ENCODE peak calls at places on chromosomes 7 and 10, in eight cellular contexts. K is IMR-90, G is PC-9, L is thoracic aorta, Q is A549, W is iPS DF 6.9, D is astrocyte of the spinal cord, J is small intestine. A is an unnamed sample.

GRCh38 chr10:27223964-27224363 is 16.6 kb downstream of the ACBD5 start:
- DNase-seq in K (peak), G (no peak), L (no peak), Q (no peak), W (no peak), D (peak), J (peak), A (no peak)

GRCh38 chr7:27961255-27961654 is 219.3 kb downstream of the JAZF1 start:
- DNase-seq in K (peak), G (peak), L (no peak), Q (no peak), W (no peak), D (peak), J (no peak), A (peak)

GRCh38 chr10:22911889-22912762 is 15.7 kb upstream of the ARMC3 start:
- DNase-seq in K (no peak), G (no peak), L (no peak), Q (no peak), W (no peak), D (peak), J (peak), A (no peak)

GRCh38 chr10:23293145-23293724 is 51.4 kb downstream of the C10orf67 start:
- DNase-seq in K (peak), G (no peak), L (no peak), Q (peak), W (peak), D (peak), J (peak), A (no peak)

GRCh38 chr7:46485481-46486065 is 564.5 kb upstream of the IGFBP3 start:
- DNase-seq in K (peak), G (peak), L (no peak), Q (peak), W (no peak), D (peak), J (no peak), A (peak)

GRCh38 chr7:2037805-2038635 is 194.7 kb downstream of the MAD1L1 start:
- DNase-seq in K (peak), G (no peak), L (no peak), Q (no peak), W (no peak), D (peak), J (peak), A (no peak)

GRCh38 chr7:921581-922333 is 32.7 kb downstream of the ADAP1 start:
- DNase-seq in K (no peak), G (no peak), L (no peak), Q (no peak), W (no peak), D (no peak), J (peak), A (no peak)

GRCh38 chr7:24971333-24972165 is 8.4 kb downstream of the OSBPL3 start:
- DNase-seq in K (peak), G (peak), L (no peak), Q (no peak), W (no peak), D (peak), J (no peak), A (peak)

GRCh38 chr7:102046373-102047117 is 229.1 kb downstream of the CUX1 start:
- DNase-seq in K (peak), G (no peak), L (no peak), Q (no peak), W (no peak), D (no peak), J (no peak), A (no peak)

GRCh38 chr10:93599778-93600177 is 1.3 kb downstream of the RBP4 start:
- DNase-seq in K (no peak), G (no peak), L (no peak), Q (no peak), W (no peak), D (no peak), J (no peak), A (no peak)

GRCh38 chr10:93603023-93603422 is 2.0 kb upstream of the RBP4 start:
- DNase-seq in K (no peak), G (no peak), L (no peak), Q (no peak), W (no peak), D (no peak), J (no peak), A (no peak)

GRCh38 chr10:93600446-93600860 is 582 bp downstream of the RBP4 start:
- DNase-seq in K (no peak), G (no peak), L (no peak), Q (no peak), W (no peak), D (no peak), J (no peak), A (no peak)

GRCh38 chr10:93600861-93601773 is at the start of gene RBP4:
- DNase-seq in K (peak), G (no peak), L (no peak), Q (no peak), W (no peak), D (peak), J (peak), A (no peak)

DNA sequence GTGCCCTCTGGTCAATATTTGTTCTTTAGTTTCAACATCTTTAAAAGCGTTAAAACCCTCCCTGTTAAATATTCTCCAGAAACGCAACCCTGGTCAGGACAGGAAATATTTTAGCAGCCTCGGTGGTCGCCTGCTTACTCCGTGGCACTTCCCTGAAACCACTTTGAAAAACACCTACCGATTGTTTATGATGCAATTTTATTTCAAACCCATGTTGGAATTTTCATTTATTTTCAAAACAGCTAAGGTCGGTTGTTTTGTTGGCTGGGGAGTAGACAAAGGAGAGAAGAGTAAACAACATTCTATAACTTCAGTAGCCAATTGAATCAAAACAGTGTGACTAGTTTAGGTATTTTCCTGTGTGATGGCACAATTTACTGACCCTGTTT is 733 bp upstream of the RBP4 start:
- DNase-seq in K (no peak), G (no peak), L (no peak), Q (no peak), W (no peak), D (no peak), J (no peak), A (no peak)
- H3K4me3 ChIP-seq in K (no peak), G (no peak), L (peak), Q (peak), W (no peak), D (no peak), J (no peak), A (no peak)

DNA sequence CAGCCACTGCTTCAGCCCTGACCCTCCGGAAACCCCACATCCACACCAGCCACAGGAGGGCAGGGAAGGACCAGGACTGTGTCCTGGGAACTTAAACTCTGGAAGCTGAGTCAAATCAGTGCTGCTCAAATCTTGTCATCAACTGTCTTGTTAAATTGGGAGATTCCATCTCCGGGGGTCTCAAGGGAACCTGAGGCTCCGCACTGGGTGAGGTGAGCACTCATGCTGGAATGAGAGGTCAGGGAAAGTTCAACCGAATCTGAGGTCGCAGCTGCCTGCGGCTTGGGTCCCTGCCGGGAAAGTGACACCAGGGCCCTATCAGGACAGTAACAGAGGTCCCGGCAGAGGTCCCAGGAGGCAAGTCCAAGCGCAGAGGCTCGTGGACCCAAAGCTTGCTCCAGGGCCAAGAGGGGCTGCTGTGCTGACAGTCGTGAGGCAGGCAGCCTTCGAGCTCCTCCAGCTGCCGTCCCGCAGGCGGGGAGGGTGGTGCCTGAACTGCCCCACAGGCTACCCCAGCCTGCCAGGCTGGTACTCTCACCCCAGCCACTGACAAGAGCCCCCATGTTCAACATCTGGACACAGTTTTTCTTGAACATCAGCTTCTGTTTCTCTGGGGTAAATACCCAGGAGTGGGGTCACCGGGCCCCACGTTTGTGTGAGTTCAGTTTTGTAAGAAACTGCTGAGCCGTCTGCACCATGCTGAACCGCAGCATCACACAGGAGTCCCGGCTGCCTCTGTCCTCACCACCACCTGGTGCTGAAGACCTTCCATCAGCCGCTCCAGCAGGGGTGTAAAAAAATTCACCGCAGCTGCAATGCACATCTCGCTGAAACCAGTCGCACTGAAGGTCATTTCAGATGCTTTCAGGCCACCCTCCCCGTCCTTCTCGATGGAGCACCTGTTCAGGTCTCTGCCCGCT is 101.0 kb downstream of the DIP2C start:
- DNase-seq in K (peak), G (no peak), L (no peak), Q (no peak), W (no peak), D (peak), J (no peak), A (no peak)
- H3K4me3 ChIP-seq in K (no peak), G (no peak), L (no peak), Q (no peak), W (no peak), D (no peak), J (no peak), A (no peak)

GRCh38 chr7:114933665-114934064 is 11.8 kb downstream of the MDFIC start:
- DNase-seq in K (no peak), G (no peak), L (no peak), Q (no peak), W (no peak), D (no peak), J (no peak), A (no peak)

GRCh38 chr7:114930829-114931655 is 9.1 kb downstream of the MDFIC start:
- DNase-seq in K (peak), G (no peak), L (no peak), Q (no peak), W (no peak), D (peak), J (no peak), A (no peak)

GRCh38 chr7:114929570-114929969 is 7.7 kb downstream of the MDFIC start:
- DNase-seq in K (no peak), G (no peak), L (no peak), Q (no peak), W (no peak), D (no peak), J (no peak), A (no peak)

GRCh38 chr7:114930107-114930521 is 8.2 kb downstream of the MDFIC start:
- DNase-seq in K (peak), G (no peak), L (no peak), Q (no peak), W (no peak), D (no peak), J (no peak), A (no peak)

DNA sequence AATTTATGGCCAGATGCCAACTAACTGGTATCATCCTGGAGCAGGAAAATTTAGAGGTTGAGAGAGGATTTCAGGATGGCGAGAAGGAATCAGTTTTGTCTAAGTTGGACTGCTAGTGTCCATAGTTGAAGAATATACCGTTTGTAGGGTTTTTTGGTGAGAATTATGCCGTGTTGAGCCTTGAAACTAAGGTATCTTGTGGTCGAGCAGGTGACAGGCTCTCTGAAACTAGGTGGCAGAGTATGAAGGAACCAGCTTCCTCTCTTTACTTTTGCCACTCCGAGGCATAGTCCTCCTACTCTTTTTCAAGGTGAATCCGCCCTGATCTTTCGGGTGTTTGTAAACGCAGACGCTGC is 9.7 kb downstream of the MDFIC start:
- DNase-seq in K (no peak), G (no peak), L (no peak), Q (no peak), W (no peak), D (no peak), J (peak), A (no peak)
- H3K4me3 ChIP-seq in K (no peak), G (no peak), L (no peak), Q (no peak), W (no peak), D (no peak), J (no peak), A (no peak)

GRCh38 chr10:60817135-60817805 is 39.0 kb downstream of the CDK1 start:
- DNase-seq in K (peak), G (no peak), L (no peak), Q (no peak), W (no peak), D (peak), J (no peak), A (no peak)

GRCh38 chr10:60819271-60819670 is 41.0 kb downstream of the CDK1 start:
- DNase-seq in K (no peak), G (no peak), L (no peak), Q (no peak), W (no peak), D (no peak), J (no peak), A (no peak)

GRCh38 chr10:60821661-60822060 is 43.4 kb downstream of the CDK1 start:
- DNase-seq in K (peak), G (no peak), L (no peak), Q (no peak), W (no peak), D (no peak), J (no peak), A (no peak)

GRCh38 chr10:60818134-60818770 is 40.0 kb downstream of the CDK1 start:
- DNase-seq in K (peak), G (no peak), L (no peak), Q (no peak), W (no peak), D (peak), J (no peak), A (no peak)

GRCh38 chr10:60820093-60820769 is 42.0 kb downstream of the CDK1 start:
- DNase-seq in K (peak), G (no peak), L (no peak), Q (no peak), W (no peak), D (peak), J (no peak), A (no peak)
- H3K4me3 ChIP-seq in K (no peak), G (no peak), L (no peak), Q (no peak), W (no peak), D (no peak), J (no peak), A (no peak)

GRCh38 chr7:118615686-118616085 is 391.2 kb downstream of the ANKRD7 start:
- DNase-seq in K (no peak), G (no peak), L (no peak), Q (no peak), W (no peak), D (no peak), J (no peak), A (no peak)
- H3K4me3 ChIP-seq in K (no peak), G (no peak), L (no peak), Q (no peak), W (no peak), D (no peak), J (no peak), A (no peak)

GRCh38 chr7:40520986-40521738 is 386.4 kb downstream of the SUGCT start:
- DNase-seq in K (no peak), G (no peak), L (no peak), Q (no peak), W (no peak), D (no peak), J (peak), A (no peak)
- H3K4me3 ChIP-seq in K (no peak), G (no peak), L (no peak), Q (no peak), W (no peak), D (no peak), J (no peak), A (no peak)

GRCh38 chr10:11878776-11879175 is 55.6 kb downstream of the PROSER2 start:
- DNase-seq in K (no peak), G (no peak), L (no peak), Q (no peak), W (no peak), D (no peak), J (no peak), A (no peak)

GRCh38 chr10:11881028-11881476 is 57.9 kb downstream of the PROSER2 start:
- DNase-seq in K (no peak), G (no peak), L (no peak), Q (no peak), W (no peak), D (no peak), J (no peak), A (no peak)

GRCh38 chr10:11881477-11882417 is 58.6 kb downstream of the PROSER2 start:
- DNase-seq in K (peak), G (peak), L (no peak), Q (peak), W (no peak), D (no peak), J (peak), A (no peak)

GRCh38 chr10:11879387-11880168 is 56.4 kb downstream of the PROSER2 start:
- DNase-seq in K (no peak), G (no peak), L (no peak), Q (no peak), W (no peak), D (no peak), J (no peak), A (no peak)

DNA sequence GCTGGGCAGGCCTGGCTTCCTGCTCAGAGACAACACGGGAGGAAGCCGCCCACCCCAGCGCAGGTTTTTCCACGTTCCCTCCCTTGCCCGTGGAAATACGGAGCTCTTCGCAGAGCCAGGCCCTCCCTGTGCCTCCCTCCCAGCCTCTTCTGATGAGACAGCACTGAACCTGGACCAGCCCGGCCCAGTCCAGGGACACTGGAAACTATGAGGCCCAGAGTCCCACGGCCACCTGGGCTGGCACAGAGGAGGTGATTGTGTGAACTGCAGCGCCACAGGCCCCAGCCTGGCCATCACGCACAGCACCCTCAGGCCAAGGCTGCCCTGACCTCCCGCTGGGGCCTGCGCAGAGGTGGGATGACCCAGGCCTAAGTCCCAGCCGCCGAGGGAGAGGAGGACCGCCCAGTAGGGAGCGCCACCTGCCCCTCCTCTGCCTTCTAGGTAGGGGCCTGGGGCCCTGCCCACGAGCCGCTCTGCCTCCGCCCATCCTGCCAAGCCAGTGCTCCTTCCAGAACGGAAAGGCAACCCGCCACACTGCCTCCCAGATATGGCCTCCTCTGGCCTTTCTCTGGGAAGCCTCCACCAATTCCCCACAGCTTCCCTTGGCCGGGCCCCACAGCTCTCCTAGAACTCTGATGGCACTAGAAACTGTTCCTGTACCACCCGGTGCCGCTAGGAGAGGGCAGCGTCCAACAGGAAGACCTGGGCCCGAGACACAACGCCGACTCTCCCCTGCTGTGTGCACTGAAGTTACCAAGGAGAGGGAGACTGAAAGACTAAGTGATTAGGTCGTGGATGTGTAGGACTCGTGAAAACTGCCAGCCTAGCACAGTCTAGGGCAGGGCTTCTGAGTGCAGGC is 57.2 kb downstream of the PROSER2 start:
- DNase-seq in K (no peak), G (no peak), L (no peak), Q (no peak), W (no peak), D (no peak), J (no peak), A (no peak)
- H3K4me3 ChIP-seq in K (no peak), G (no peak), L (no peak), Q (no peak), W (no peak), D (no peak), J (no peak), A (no peak)